ENCODE peak calls at places on chromosomes 4 and X, in eight cellular contexts. One of them, this sample, is unnamed.
A peak's percentile ranks its signal among the peaks of the same experiment; 100 is the strongest.

GRCh38 chrX:103774070-103774642 is 2.5 kb upstream of the PLP1 start:
- DNase-seq in tibial artery: no peak
- DNase-seq in suprapubic skin: no peak
- DNase-seq in hepatocyte: peak; percentile 27
- DNase-seq in colonic mucosa: no peak
- DNase-seq in psoas muscle: no peak
- DNase-seq in dorsolateral prefrontal cortex: no peak
- DNase-seq in pancreas: no peak
- DNase-seq in this sample: no peak

GRCh38 chr4:155984398-155984797 is 30.7 kb upstream of the CTSO start:
- DNase-seq in colonic mucosa: no peak
- DNase-seq in hepatocyte: no peak
- DNase-seq in tibial artery: no peak
- DNase-seq in dorsolateral prefrontal cortex: no peak
- DNase-seq in psoas muscle: no peak
- DNase-seq in suprapubic skin: no peak
- DNase-seq in pancreas: no peak
- DNase-seq in this sample: no peak

GRCh38 chrX:2673611-2674010 is 17.5 kb upstream of the CD99 start:
- DNase-seq in psoas muscle: no peak
- DNase-seq in dorsolateral prefrontal cortex: no peak
- DNase-seq in colonic mucosa: no peak
- DNase-seq in tibial artery: no peak
- DNase-seq in hepatocyte: no peak
- DNase-seq in pancreas: no peak
- DNase-seq in suprapubic skin: no peak
- DNase-seq in this sample: no peak

GRCh38 chr4:4386736-4387392 is at the start of gene NSG1:
- DNase-seq in dorsolateral prefrontal cortex: peak; percentile 69
- DNase-seq in colonic mucosa: no peak
- DNase-seq in suprapubic skin: no peak
- DNase-seq in psoas muscle: peak; percentile 46
- DNase-seq in pancreas: no peak
- DNase-seq in tibial artery: no peak
- DNase-seq in hepatocyte: peak; percentile 53
- DNase-seq in this sample: no peak

GRCh38 chrX:95156566-95156965 is 1482.6 kb downstream of the FAM133A start:
- DNase-seq in dorsolateral prefrontal cortex: no peak
- DNase-seq in tibial artery: no peak
- DNase-seq in psoas muscle: no peak
- DNase-seq in pancreas: no peak
- DNase-seq in hepatocyte: no peak
- DNase-seq in suprapubic skin: no peak
- DNase-seq in colonic mucosa: no peak
- DNase-seq in this sample: no peak

GRCh38 chr4:2795558-2796260 is 2.8 kb downstream of the SH3BP2 start:
- DNase-seq in dorsolateral prefrontal cortex: peak; percentile 29
- DNase-seq in psoas muscle: peak; percentile 51
- DNase-seq in colonic mucosa: peak; percentile 31
- DNase-seq in pancreas: peak; percentile 27
- DNase-seq in suprapubic skin: peak; percentile 77
- DNase-seq in hepatocyte: peak; percentile 10
- DNase-seq in tibial artery: peak; percentile 66
- DNase-seq in this sample: no peak

GRCh38 chr4:114108869-114109268 is 129.4 kb upstream of the ARSJ start:
- DNase-seq in suprapubic skin: no peak
- DNase-seq in psoas muscle: no peak
- DNase-seq in dorsolateral prefrontal cortex: no peak
- DNase-seq in hepatocyte: no peak
- DNase-seq in pancreas: no peak
- DNase-seq in colonic mucosa: no peak
- DNase-seq in tibial artery: no peak
- DNase-seq in this sample: peak; percentile 10

GRCh38 chr4:45363931-45364330 is 637.6 kb upstream of the GNPDA2 start:
- DNase-seq in colonic mucosa: no peak
- DNase-seq in tibial artery: no peak
- DNase-seq in dorsolateral prefrontal cortex: no peak
- DNase-seq in pancreas: no peak
- DNase-seq in hepatocyte: no peak
- DNase-seq in psoas muscle: no peak
- DNase-seq in suprapubic skin: no peak
- DNase-seq in this sample: no peak

GRCh38 chr4:24321151-24321550 is 263.2 kb downstream of the DHX15 start:
- DNase-seq in tibial artery: no peak
- DNase-seq in suprapubic skin: no peak
- DNase-seq in pancreas: no peak
- DNase-seq in colonic mucosa: no peak
- DNase-seq in psoas muscle: no peak
- DNase-seq in hepatocyte: no peak
- DNase-seq in dorsolateral prefrontal cortex: no peak
- DNase-seq in this sample: no peak

GRCh38 chr4:99161700-99162099 is 17.6 kb upstream of the ADH4 start:
- DNase-seq in suprapubic skin: no peak
- DNase-seq in pancreas: no peak
- DNase-seq in hepatocyte: no peak
- DNase-seq in dorsolateral prefrontal cortex: no peak
- DNase-seq in tibial artery: no peak
- DNase-seq in colonic mucosa: no peak
- DNase-seq in psoas muscle: no peak
- DNase-seq in this sample: no peak

GRCh38 chr4:11954093-11954492 is 525.4 kb upstream of the HS3ST1 start:
- DNase-seq in tibial artery: no peak
- DNase-seq in psoas muscle: no peak
- DNase-seq in pancreas: no peak
- DNase-seq in hepatocyte: peak; percentile 48
- DNase-seq in suprapubic skin: no peak
- DNase-seq in dorsolateral prefrontal cortex: no peak
- DNase-seq in colonic mucosa: peak; percentile 23
- DNase-seq in this sample: no peak

GRCh38 chrX:150692296-150692695 is 900 bp upstream of the MTMR1 start:
- DNase-seq in suprapubic skin: no peak
- DNase-seq in psoas muscle: no peak
- DNase-seq in colonic mucosa: no peak
- DNase-seq in pancreas: no peak
- DNase-seq in tibial artery: no peak
- DNase-seq in hepatocyte: no peak
- DNase-seq in dorsolateral prefrontal cortex: no peak
- DNase-seq in this sample: no peak

GRCh38 chrX:21757960-21758359 is at the start of gene SMPX:
- DNase-seq in psoas muscle: peak; percentile 76
- DNase-seq in colonic mucosa: no peak
- DNase-seq in hepatocyte: no peak
- DNase-seq in suprapubic skin: no peak
- DNase-seq in dorsolateral prefrontal cortex: no peak
- DNase-seq in pancreas: no peak
- DNase-seq in tibial artery: no peak
- DNase-seq in this sample: peak; percentile 16

GRCh38 chr4:72529144-72529822 is 39.7 kb downstream of the ADAMTS3 start:
- DNase-seq in psoas muscle: no peak
- DNase-seq in hepatocyte: no peak
- DNase-seq in dorsolateral prefrontal cortex: no peak
- DNase-seq in tibial artery: no peak
- DNase-seq in suprapubic skin: no peak
- DNase-seq in colonic mucosa: no peak
- DNase-seq in pancreas: no peak
- DNase-seq in this sample: no peak

GRCh38 chr4:1608196-1608820 is 75.8 kb downstream of the FAM53A start:
- DNase-seq in tibial artery: no peak
- DNase-seq in pancreas: no peak
- DNase-seq in suprapubic skin: peak; percentile 46
- DNase-seq in colonic mucosa: no peak
- DNase-seq in hepatocyte: no peak
- DNase-seq in dorsolateral prefrontal cortex: no peak
- DNase-seq in psoas muscle: peak; percentile 42
- DNase-seq in this sample: peak; percentile 4

GRCh38 chr4:41746025-41746439 is 2.5 kb downstream of the PHOX2B start:
- DNase-seq in pancreas: no peak
- DNase-seq in hepatocyte: no peak
- DNase-seq in dorsolateral prefrontal cortex: no peak
- DNase-seq in psoas muscle: no peak
- DNase-seq in colonic mucosa: no peak
- DNase-seq in tibial artery: no peak
- DNase-seq in suprapubic skin: no peak
- DNase-seq in this sample: no peak

GRCh38 chr4:134470544-134470943 is 269.0 kb upstream of the PABPC4L start:
- DNase-seq in hepatocyte: peak; percentile 25
- DNase-seq in pancreas: peak; percentile 2
- DNase-seq in suprapubic skin: no peak
- DNase-seq in psoas muscle: no peak
- DNase-seq in tibial artery: no peak
- DNase-seq in dorsolateral prefrontal cortex: no peak
- DNase-seq in colonic mucosa: peak; percentile 28
- DNase-seq in this sample: no peak

GRCh38 chrX:18448416-18448815 is 23.0 kb downstream of the CDKL5 start:
- DNase-seq in suprapubic skin: no peak
- DNase-seq in tibial artery: no peak
- DNase-seq in hepatocyte: no peak
- DNase-seq in pancreas: no peak
- DNase-seq in colonic mucosa: no peak
- DNase-seq in psoas muscle: no peak
- DNase-seq in dorsolateral prefrontal cortex: no peak
- DNase-seq in this sample: no peak

GRCh38 chrX:30309139-30309571 is at the start of gene NR0B1:
- DNase-seq in tibial artery: no peak
- DNase-seq in hepatocyte: peak; percentile 18
- DNase-seq in pancreas: no peak
- DNase-seq in colonic mucosa: no peak
- DNase-seq in suprapubic skin: no peak
- DNase-seq in dorsolateral prefrontal cortex: no peak
- DNase-seq in psoas muscle: no peak
- DNase-seq in this sample: peak; percentile 10

GRCh38 chr4:85842540-85842939 is 367.6 kb downstream of the ARHGAP24 start:
- DNase-seq in suprapubic skin: no peak
- DNase-seq in colonic mucosa: peak; percentile 49
- DNase-seq in psoas muscle: no peak
- DNase-seq in tibial artery: peak; percentile 67
- DNase-seq in pancreas: no peak
- DNase-seq in hepatocyte: no peak
- DNase-seq in dorsolateral prefrontal cortex: peak; percentile 37
- DNase-seq in this sample: no peak

GRCh38 chr4:14513471-14513870 is 488.8 kb upstream of the CPEB2 start:
- DNase-seq in colonic mucosa: no peak
- DNase-seq in psoas muscle: no peak
- DNase-seq in dorsolateral prefrontal cortex: no peak
- DNase-seq in pancreas: no peak
- DNase-seq in suprapubic skin: no peak
- DNase-seq in tibial artery: no peak
- DNase-seq in hepatocyte: no peak
- DNase-seq in this sample: no peak
- TF ChIP-seq CTCF in colonic mucosa: no peak
- TF ChIP-seq CTCF in psoas muscle: no peak
- TF ChIP-seq CTCF in dorsolateral prefrontal cortex: no peak
- TF ChIP-seq CTCF in pancreas: no peak
- TF ChIP-seq CTCF in suprapubic skin: no peak
- TF ChIP-seq CTCF in tibial artery: no peak
- TF ChIP-seq CTCF in hepatocyte: no peak
- TF ChIP-seq CTCF in this sample: no peak

GRCh38 chrX:53280316-53280702 is 1.1 kb downstream of the IQSEC2 start:
- DNase-seq in suprapubic skin: no peak
- DNase-seq in dorsolateral prefrontal cortex: no peak
- DNase-seq in colonic mucosa: no peak
- DNase-seq in hepatocyte: no peak
- DNase-seq in pancreas: no peak
- DNase-seq in psoas muscle: no peak
- DNase-seq in tibial artery: no peak
- DNase-seq in this sample: no peak
- H3K4me3 ChIP-seq in suprapubic skin: peak overlapping the region; percentile 44
- H3K4me3 ChIP-seq in dorsolateral prefrontal cortex: no peak overlapping the region
- H3K4me3 ChIP-seq in colonic mucosa: peak overlapping the region; percentile 43
- H3K4me3 ChIP-seq in hepatocyte: no peak overlapping the region
- H3K4me3 ChIP-seq in pancreas: no peak overlapping the region
- H3K4me3 ChIP-seq in psoas muscle: peak overlapping the region; percentile 63
- H3K4me3 ChIP-seq in tibial artery: peak overlapping the region; percentile 50
- H3K4me3 ChIP-seq in this sample: peak overlapping the region; percentile 51

GRCh38 chr4:80201326-80202151 is 4.2 kb downstream of the PRDM8 start:
- DNase-seq in pancreas: no peak
- DNase-seq in tibial artery: no peak
- DNase-seq in hepatocyte: peak; percentile 52
- DNase-seq in suprapubic skin: peak; percentile 74
- DNase-seq in psoas muscle: no peak
- DNase-seq in colonic mucosa: no peak
- DNase-seq in dorsolateral prefrontal cortex: peak; percentile 34
- DNase-seq in this sample: no peak
- H3K27me3 ChIP-seq in pancreas: peaks cover 8% of the 10 kb centered on the region
- H3K27me3 ChIP-seq in tibial artery: no peaks in the 10 kb centered on the region
- H3K27me3 ChIP-seq in hepatocyte: peaks cover 96% of the 10 kb centered on the region
- H3K27me3 ChIP-seq in suprapubic skin: peaks cover 65% of the 10 kb centered on the region
- H3K27me3 ChIP-seq in psoas muscle: peaks cover 63% of the 10 kb centered on the region
- H3K27me3 ChIP-seq in colonic mucosa: peaks cover 23% of the 10 kb centered on the region
- H3K27me3 ChIP-seq in dorsolateral prefrontal cortex: no peaks in the 10 kb centered on the region
- H3K27me3 ChIP-seq in this sample: peaks cover 57% of the 10 kb centered on the region

GRCh38 chr4:102061133-102061532 is 270.6 kb downstream of the BANK1 start:
- DNase-seq in suprapubic skin: no peak
- DNase-seq in colonic mucosa: no peak
- DNase-seq in pancreas: no peak
- DNase-seq in hepatocyte: no peak
- DNase-seq in dorsolateral prefrontal cortex: no peak
- DNase-seq in tibial artery: no peak
- DNase-seq in psoas muscle: no peak
- DNase-seq in this sample: no peak

GRCh38 chr4:102057122-102057521 is 266.6 kb downstream of the BANK1 start:
- DNase-seq in suprapubic skin: no peak
- DNase-seq in dorsolateral prefrontal cortex: no peak
- DNase-seq in pancreas: no peak
- DNase-seq in psoas muscle: no peak
- DNase-seq in tibial artery: no peak
- DNase-seq in colonic mucosa: no peak
- DNase-seq in hepatocyte: no peak
- DNase-seq in this sample: no peak

DNA sequence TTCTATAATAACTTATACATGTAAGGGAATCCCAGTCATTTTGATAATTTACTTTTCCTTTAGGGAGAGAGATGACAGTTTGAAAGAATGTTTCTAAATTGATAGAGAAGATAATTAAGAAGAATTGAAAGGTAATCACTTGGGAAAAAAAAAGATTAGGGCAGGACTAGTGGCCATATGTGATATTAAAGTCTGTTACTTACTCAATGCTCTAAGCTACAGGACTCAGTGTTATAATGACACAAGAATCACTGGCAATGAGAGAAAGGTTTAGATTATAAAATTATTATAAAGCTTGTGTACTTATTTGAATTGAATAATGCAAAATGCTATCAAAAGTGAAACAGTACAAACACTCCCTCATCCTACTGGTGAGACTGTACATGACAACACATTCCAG is 265.3 kb downstream of the BANK1 start:
- DNase-seq in dorsolateral prefrontal cortex: no peak
- DNase-seq in colonic mucosa: no peak
- DNase-seq in suprapubic skin: no peak
- DNase-seq in hepatocyte: no peak
- DNase-seq in psoas muscle: no peak
- DNase-seq in pancreas: no peak
- DNase-seq in tibial artery: no peak
- DNase-seq in this sample: no peak
- TF ChIP-seq CTCF in dorsolateral prefrontal cortex: no peak
- TF ChIP-seq CTCF in colonic mucosa: no peak
- TF ChIP-seq CTCF in suprapubic skin: no peak
- TF ChIP-seq CTCF in hepatocyte: no peak
- TF ChIP-seq CTCF in psoas muscle: no peak
- TF ChIP-seq CTCF in pancreas: no peak
- TF ChIP-seq CTCF in tibial artery: no peak
- TF ChIP-seq CTCF in this sample: no peak

This sample was measured in heart right ventricle.